ENCODE peak calls at places on chromosomes 2 and 18, in nine cellular contexts. One of them, this sample, is unnamed.

GRCh38 chr2:127355407-127356008 is 32.3 kb downstream of the MAP3K2 start:
- DNase-seq in CD4-positive, alpha-beta memory T cell: peak
- DNase-seq in COLO829: no peak
- DNase-seq in heart left ventricle: no peak
- DNase-seq in colonic mucosa: no peak
- DNase-seq in pulmonary artery endothelial cell: no peak
- DNase-seq in NCI-H2171: no peak
- DNase-seq in T-cell: peak
- DNase-seq in stimulated activated CD4-positive, alpha-beta T cell treated with anti-CD3 and anti-CD28 coated beads, Interleukin-1b, Interleukin-23, amount 100 ng/mL, for 4 hours: no peak
- DNase-seq in this sample: no peak

GRCh38 chr2:83394134-83394965 is 1064.7 kb downstream of the SUCLG1 start:
- DNase-seq in CD4-positive, alpha-beta memory T cell: no peak
- DNase-seq in COLO829: no peak
- DNase-seq in heart left ventricle: no peak
- DNase-seq in colonic mucosa: no peak
- DNase-seq in pulmonary artery endothelial cell: no peak
- DNase-seq in NCI-H2171: no peak
- DNase-seq in T-cell: no peak
- DNase-seq in stimulated activated CD4-positive, alpha-beta T cell treated with anti-CD3 and anti-CD28 coated beads, Interleukin-1b, Interleukin-23, amount 100 ng/mL, for 4 hours: no peak
- DNase-seq in this sample: no peak

GRCh38 chr2:49837894-49838293 is 683.6 kb upstream of the FSHR start:
- DNase-seq in CD4-positive, alpha-beta memory T cell: no peak
- DNase-seq in COLO829: no peak
- DNase-seq in heart left ventricle: no peak
- DNase-seq in colonic mucosa: no peak
- DNase-seq in pulmonary artery endothelial cell: no peak
- DNase-seq in NCI-H2171: no peak
- DNase-seq in T-cell: no peak
- DNase-seq in stimulated activated CD4-positive, alpha-beta T cell treated with anti-CD3 and anti-CD28 coated beads, Interleukin-1b, Interleukin-23, amount 100 ng/mL, for 4 hours: no peak
- DNase-seq in this sample: no peak

GRCh38 chr2:61677942-61678341 is 139.8 kb upstream of the XPO1 start:
- DNase-seq in CD4-positive, alpha-beta memory T cell: no peak
- DNase-seq in COLO829: no peak
- DNase-seq in heart left ventricle: no peak
- DNase-seq in colonic mucosa: no peak
- DNase-seq in pulmonary artery endothelial cell: no peak
- DNase-seq in NCI-H2171: no peak
- DNase-seq in T-cell: no peak
- DNase-seq in stimulated activated CD4-positive, alpha-beta T cell treated with anti-CD3 and anti-CD28 coated beads, Interleukin-1b, Interleukin-23, amount 100 ng/mL, for 4 hours: no peak
- DNase-seq in this sample: no peak

GRCh38 chr2:127084611-127085031 is 22.3 kb downstream of the BIN1 start:
- DNase-seq in CD4-positive, alpha-beta memory T cell: no peak
- DNase-seq in COLO829: no peak
- DNase-seq in heart left ventricle: no peak
- DNase-seq in colonic mucosa: no peak
- DNase-seq in pulmonary artery endothelial cell: no peak
- DNase-seq in NCI-H2171: no peak
- DNase-seq in T-cell: peak
- DNase-seq in stimulated activated CD4-positive, alpha-beta T cell treated with anti-CD3 and anti-CD28 coated beads, Interleukin-1b, Interleukin-23, amount 100 ng/mL, for 4 hours: no peak
- DNase-seq in this sample: peak

GRCh38 chr2:177169810-177170514 is 42.6 kb upstream of the HNRNPA3 start:
- DNase-seq in CD4-positive, alpha-beta memory T cell: no peak
- DNase-seq in COLO829: no peak
- DNase-seq in heart left ventricle: no peak
- DNase-seq in colonic mucosa: no peak
- DNase-seq in pulmonary artery endothelial cell: no peak
- DNase-seq in NCI-H2171: no peak
- DNase-seq in T-cell: no peak
- DNase-seq in stimulated activated CD4-positive, alpha-beta T cell treated with anti-CD3 and anti-CD28 coated beads, Interleukin-1b, Interleukin-23, amount 100 ng/mL, for 4 hours: no peak
- DNase-seq in this sample: no peak

GRCh38 chr2:136308621-136309020 is 190.7 kb upstream of the CXCR4 start:
- DNase-seq in CD4-positive, alpha-beta memory T cell: no peak
- DNase-seq in COLO829: no peak
- DNase-seq in heart left ventricle: no peak
- DNase-seq in colonic mucosa: no peak
- DNase-seq in pulmonary artery endothelial cell: no peak
- DNase-seq in NCI-H2171: no peak
- DNase-seq in T-cell: no peak
- DNase-seq in stimulated activated CD4-positive, alpha-beta T cell treated with anti-CD3 and anti-CD28 coated beads, Interleukin-1b, Interleukin-23, amount 100 ng/mL, for 4 hours: no peak
- DNase-seq in this sample: no peak

GRCh38 chr2:135744761-135745314 is 3.2 kb downstream of the UBXN4 start:
- DNase-seq in CD4-positive, alpha-beta memory T cell: peak
- DNase-seq in COLO829: peak
- DNase-seq in heart left ventricle: no peak
- DNase-seq in colonic mucosa: no peak
- DNase-seq in pulmonary artery endothelial cell: no peak
- DNase-seq in NCI-H2171: no peak
- DNase-seq in T-cell: no peak
- DNase-seq in stimulated activated CD4-positive, alpha-beta T cell treated with anti-CD3 and anti-CD28 coated beads, Interleukin-1b, Interleukin-23, amount 100 ng/mL, for 4 hours: no peak
- DNase-seq in this sample: no peak

GRCh38 chr2:100936070-100936741 is 65.9 kb upstream of the RPL31 start:
- DNase-seq in CD4-positive, alpha-beta memory T cell: no peak
- DNase-seq in COLO829: peak
- DNase-seq in heart left ventricle: no peak
- DNase-seq in colonic mucosa: no peak
- DNase-seq in pulmonary artery endothelial cell: no peak
- DNase-seq in NCI-H2171: no peak
- DNase-seq in T-cell: no peak
- DNase-seq in stimulated activated CD4-positive, alpha-beta T cell treated with anti-CD3 and anti-CD28 coated beads, Interleukin-1b, Interleukin-23, amount 100 ng/mL, for 4 hours: no peak
- DNase-seq in this sample: no peak

GRCh38 chr2:239660390-239661228 is 259.8 kb upstream of the HDAC4 start:
- DNase-seq in CD4-positive, alpha-beta memory T cell: no peak
- DNase-seq in COLO829: no peak
- DNase-seq in heart left ventricle: no peak
- DNase-seq in colonic mucosa: no peak
- DNase-seq in pulmonary artery endothelial cell: no peak
- DNase-seq in NCI-H2171: no peak
- DNase-seq in T-cell: no peak
- DNase-seq in stimulated activated CD4-positive, alpha-beta T cell treated with anti-CD3 and anti-CD28 coated beads, Interleukin-1b, Interleukin-23, amount 100 ng/mL, for 4 hours: no peak
- DNase-seq in this sample: no peak

GRCh38 chr2:118310016-118310877 is 222.0 kb downstream of the INSIG2 start:
- DNase-seq in CD4-positive, alpha-beta memory T cell: peak
- DNase-seq in COLO829: no peak
- DNase-seq in heart left ventricle: no peak
- DNase-seq in colonic mucosa: peak
- DNase-seq in pulmonary artery endothelial cell: no peak
- DNase-seq in NCI-H2171: no peak
- DNase-seq in T-cell: peak
- DNase-seq in stimulated activated CD4-positive, alpha-beta T cell treated with anti-CD3 and anti-CD28 coated beads, Interleukin-1b, Interleukin-23, amount 100 ng/mL, for 4 hours: peak
- DNase-seq in this sample: peak

GRCh38 chr2:72576459-72576858 is 249.4 kb downstream of the EXOC6B start:
- DNase-seq in CD4-positive, alpha-beta memory T cell: no peak
- DNase-seq in COLO829: no peak
- DNase-seq in heart left ventricle: no peak
- DNase-seq in colonic mucosa: no peak
- DNase-seq in pulmonary artery endothelial cell: no peak
- DNase-seq in NCI-H2171: no peak
- DNase-seq in T-cell: no peak
- DNase-seq in stimulated activated CD4-positive, alpha-beta T cell treated with anti-CD3 and anti-CD28 coated beads, Interleukin-1b, Interleukin-23, amount 100 ng/mL, for 4 hours: no peak
- DNase-seq in this sample: no peak

GRCh38 chr2:239106314-239106908 is 258.5 kb downstream of the TWIST2 start:
- DNase-seq in CD4-positive, alpha-beta memory T cell: no peak
- DNase-seq in COLO829: peak
- DNase-seq in heart left ventricle: peak
- DNase-seq in colonic mucosa: peak
- DNase-seq in pulmonary artery endothelial cell: peak
- DNase-seq in NCI-H2171: no peak
- DNase-seq in T-cell: no peak
- DNase-seq in stimulated activated CD4-positive, alpha-beta T cell treated with anti-CD3 and anti-CD28 coated beads, Interleukin-1b, Interleukin-23, amount 100 ng/mL, for 4 hours: no peak
- DNase-seq in this sample: no peak

GRCh38 chr2:12721571-12722444 is 5.1 kb downstream of the TRIB2 start:
- DNase-seq in CD4-positive, alpha-beta memory T cell: no peak
- DNase-seq in COLO829: no peak
- DNase-seq in heart left ventricle: no peak
- DNase-seq in colonic mucosa: no peak
- DNase-seq in pulmonary artery endothelial cell: no peak
- DNase-seq in NCI-H2171: no peak
- DNase-seq in T-cell: no peak
- DNase-seq in stimulated activated CD4-positive, alpha-beta T cell treated with anti-CD3 and anti-CD28 coated beads, Interleukin-1b, Interleukin-23, amount 100 ng/mL, for 4 hours: peak
- DNase-seq in this sample: no peak

GRCh38 chr2:167508709-167509108 is 620.4 kb downstream of the XIRP2 start:
- DNase-seq in CD4-positive, alpha-beta memory T cell: no peak
- DNase-seq in COLO829: no peak
- DNase-seq in heart left ventricle: no peak
- DNase-seq in colonic mucosa: no peak
- DNase-seq in pulmonary artery endothelial cell: no peak
- DNase-seq in NCI-H2171: no peak
- DNase-seq in T-cell: no peak
- DNase-seq in stimulated activated CD4-positive, alpha-beta T cell treated with anti-CD3 and anti-CD28 coated beads, Interleukin-1b, Interleukin-23, amount 100 ng/mL, for 4 hours: no peak
- DNase-seq in this sample: no peak

GRCh38 chr18:78528437-78529228 is 451.0 kb upstream of the SALL3 start:
- DNase-seq in CD4-positive, alpha-beta memory T cell: no peak
- DNase-seq in COLO829: no peak
- DNase-seq in heart left ventricle: no peak
- DNase-seq in colonic mucosa: no peak
- DNase-seq in pulmonary artery endothelial cell: no peak
- DNase-seq in NCI-H2171: no peak
- DNase-seq in T-cell: no peak
- DNase-seq in stimulated activated CD4-positive, alpha-beta T cell treated with anti-CD3 and anti-CD28 coated beads, Interleukin-1b, Interleukin-23, amount 100 ng/mL, for 4 hours: no peak
- DNase-seq in this sample: no peak

GRCh38 chr2:222738759-222739292 is 67.4 kb downstream of the MOGAT1 start:
- DNase-seq in CD4-positive, alpha-beta memory T cell: no peak
- DNase-seq in COLO829: no peak
- DNase-seq in heart left ventricle: no peak
- DNase-seq in colonic mucosa: peak
- DNase-seq in pulmonary artery endothelial cell: no peak
- DNase-seq in NCI-H2171: no peak
- DNase-seq in T-cell: no peak
- DNase-seq in stimulated activated CD4-positive, alpha-beta T cell treated with anti-CD3 and anti-CD28 coated beads, Interleukin-1b, Interleukin-23, amount 100 ng/mL, for 4 hours: no peak
- DNase-seq in this sample: no peak

GRCh38 chr2:219016721-219017120 is 23.5 kb upstream of the CRYBA2 start:
- DNase-seq in CD4-positive, alpha-beta memory T cell: no peak
- DNase-seq in COLO829: no peak
- DNase-seq in heart left ventricle: no peak
- DNase-seq in colonic mucosa: no peak
- DNase-seq in pulmonary artery endothelial cell: no peak
- DNase-seq in NCI-H2171: no peak
- DNase-seq in T-cell: no peak
- DNase-seq in stimulated activated CD4-positive, alpha-beta T cell treated with anti-CD3 and anti-CD28 coated beads, Interleukin-1b, Interleukin-23, amount 100 ng/mL, for 4 hours: no peak
- DNase-seq in this sample: no peak

GRCh38 chr2:98507940-98508689 is 63.5 kb downstream of the INPP4A start:
- DNase-seq in CD4-positive, alpha-beta memory T cell: no peak
- DNase-seq in COLO829: no peak
- DNase-seq in heart left ventricle: peak
- DNase-seq in colonic mucosa: no peak
- DNase-seq in pulmonary artery endothelial cell: no peak
- DNase-seq in NCI-H2171: no peak
- DNase-seq in T-cell: no peak
- DNase-seq in stimulated activated CD4-positive, alpha-beta T cell treated with anti-CD3 and anti-CD28 coated beads, Interleukin-1b, Interleukin-23, amount 100 ng/mL, for 4 hours: no peak
- DNase-seq in this sample: no peak

GRCh38 chr18:11960743-11961380 is 20.4 kb upstream of the IMPA2 start:
- DNase-seq in CD4-positive, alpha-beta memory T cell: no peak
- DNase-seq in COLO829: no peak
- DNase-seq in heart left ventricle: no peak
- DNase-seq in colonic mucosa: no peak
- DNase-seq in pulmonary artery endothelial cell: no peak
- DNase-seq in NCI-H2171: no peak
- DNase-seq in T-cell: no peak
- DNase-seq in stimulated activated CD4-positive, alpha-beta T cell treated with anti-CD3 and anti-CD28 coated beads, Interleukin-1b, Interleukin-23, amount 100 ng/mL, for 4 hours: no peak
- DNase-seq in this sample: no peak

GRCh38 chr2:72570401-72570800 is 255.4 kb downstream of the EXOC6B start:
- DNase-seq in CD4-positive, alpha-beta memory T cell: no peak
- DNase-seq in COLO829: no peak
- DNase-seq in heart left ventricle: no peak
- DNase-seq in colonic mucosa: no peak
- DNase-seq in pulmonary artery endothelial cell: no peak
- DNase-seq in NCI-H2171: no peak
- DNase-seq in T-cell: no peak
- DNase-seq in stimulated activated CD4-positive, alpha-beta T cell treated with anti-CD3 and anti-CD28 coated beads, Interleukin-1b, Interleukin-23, amount 100 ng/mL, for 4 hours: no peak
- DNase-seq in this sample: no peak

GRCh38 chr2:10432315-10433181 is 15.6 kb downstream of the ODC1 start:
- DNase-seq in CD4-positive, alpha-beta memory T cell: peak
- DNase-seq in COLO829: no peak
- DNase-seq in heart left ventricle: no peak
- DNase-seq in colonic mucosa: peak
- DNase-seq in pulmonary artery endothelial cell: no peak
- DNase-seq in NCI-H2171: no peak
- DNase-seq in T-cell: no peak
- DNase-seq in stimulated activated CD4-positive, alpha-beta T cell treated with anti-CD3 and anti-CD28 coated beads, Interleukin-1b, Interleukin-23, amount 100 ng/mL, for 4 hours: no peak
- DNase-seq in this sample: peak

GRCh38 chr2:6896930-6897759 is 19.6 kb downstream of the RSAD2 start:
- DNase-seq in CD4-positive, alpha-beta memory T cell: peak
- DNase-seq in COLO829: no peak
- DNase-seq in heart left ventricle: no peak
- DNase-seq in colonic mucosa: no peak
- DNase-seq in pulmonary artery endothelial cell: no peak
- DNase-seq in NCI-H2171: no peak
- DNase-seq in T-cell: no peak
- DNase-seq in stimulated activated CD4-positive, alpha-beta T cell treated with anti-CD3 and anti-CD28 coated beads, Interleukin-1b, Interleukin-23, amount 100 ng/mL, for 4 hours: no peak
- DNase-seq in this sample: no peak

GRCh38 chr2:135914485-135914884 is 38.2 kb upstream of the MCM6 start:
- DNase-seq in CD4-positive, alpha-beta memory T cell: no peak
- DNase-seq in COLO829: no peak
- DNase-seq in heart left ventricle: no peak
- DNase-seq in colonic mucosa: no peak
- DNase-seq in pulmonary artery endothelial cell: no peak
- DNase-seq in NCI-H2171: no peak
- DNase-seq in T-cell: no peak
- DNase-seq in stimulated activated CD4-positive, alpha-beta T cell treated with anti-CD3 and anti-CD28 coated beads, Interleukin-1b, Interleukin-23, amount 100 ng/mL, for 4 hours: no peak
- DNase-seq in this sample: no peak

GRCh38 chr2:234500394-234501006 is 3.6 kb upstream of the ARL4C start:
- DNase-seq in CD4-positive, alpha-beta memory T cell: peak
- DNase-seq in COLO829: peak
- DNase-seq in heart left ventricle: peak
- DNase-seq in colonic mucosa: peak
- DNase-seq in pulmonary artery endothelial cell: peak
- DNase-seq in NCI-H2171: no peak
- DNase-seq in T-cell: peak
- DNase-seq in stimulated activated CD4-positive, alpha-beta T cell treated with anti-CD3 and anti-CD28 coated beads, Interleukin-1b, Interleukin-23, amount 100 ng/mL, for 4 hours: peak
- DNase-seq in this sample: peak

GRCh38 chr18:55781481-55781957 is 193.5 kb upstream of the TCF4 start:
- DNase-seq in CD4-positive, alpha-beta memory T cell: no peak
- DNase-seq in COLO829: no peak
- DNase-seq in heart left ventricle: peak
- DNase-seq in colonic mucosa: no peak
- DNase-seq in pulmonary artery endothelial cell: peak
- DNase-seq in NCI-H2171: peak
- DNase-seq in T-cell: no peak
- DNase-seq in stimulated activated CD4-positive, alpha-beta T cell treated with anti-CD3 and anti-CD28 coated beads, Interleukin-1b, Interleukin-23, amount 100 ng/mL, for 4 hours: no peak
- DNase-seq in this sample: no peak

This sample was measured in activated naive CD8-positive, alpha-beta T cell treated with anti-CD3 and anti-CD28 coated beads, Interleukin-2, amount 10 ng/mL, durations not matched to agents 7 days and 5 days.